ENCODE peak calls at places on chromosomes 16 and 17, in eight cellular contexts. R is thoracic aorta, C is cardiac muscle cell, Y is fibroblast of lung, S is heart right ventricle, F is hepatocyte, X is GM23338, E is A549. D is an unnamed sample. For H3K4me1, the result is how much of the 10 kb centered on the place peaks cover.

GRCh38 chr16:78890496-78890895 is 710.0 kb downstream of the MAF start:
- DNase-seq in S (no peak), Y (no peak), X (no peak), R (no peak), E (no peak), F (no peak), C (no peak), D (no peak)

GRCh38 chr17:57501016-57501415 is 244.1 kb downstream of the CCDC182 start:
- DNase-seq in C (no peak), E (no peak), X (no peak), R (no peak), Y (no peak), F (no peak), S (no peak), D (no peak)

GRCh38 chr16:72856797-72857196 is 191.1 kb downstream of the ZFHX3 start:
- DNase-seq in F (peak), Y (no peak), S (no peak), E (peak), C (peak), R (no peak), X (peak), D (no peak)

GRCh38 chr17:43437756-43438155 is 39.0 kb downstream of the ARL4D start:
- DNase-seq in F (no peak), R (no peak), S (no peak), X (no peak), E (no peak), Y (no peak), C (no peak), D (no peak)

GRCh38 chr17:37358098-37358829 is 17.5 kb upstream of the C17orf78 start:
- DNase-seq in C (peak), S (peak), F (peak), E (peak), Y (peak), R (peak), X (peak), D (peak)

GRCh38 chr16:25108054-25108453 is 3.5 kb upstream of the LCMT1 start:
- DNase-seq in R (no peak), F (no peak), Y (no peak), C (no peak), X (peak), S (no peak), E (peak), D (no peak)

GRCh38 chr17:27473748-27474609 is 17.7 kb downstream of the KSR1 start:
- DNase-seq in E (no peak), C (peak), F (peak), S (peak), Y (no peak), X (no peak), R (no peak), D (no peak)

GRCh38 chr17:50257574-50258224 is 16.6 kb upstream of the TMEM92 start:
- DNase-seq in C (no peak), E (no peak), F (peak), R (no peak), S (no peak), X (no peak), Y (no peak), D (no peak)

GRCh38 chr16:50474138-50474537 is 74.1 kb upstream of the NKD1 start:
- DNase-seq in E (no peak), C (no peak), F (no peak), R (no peak), Y (no peak), S (no peak), X (no peak), D (no peak)

GRCh38 chr16:23132921-23133532 is 16.2 kb downstream of the USP31 start:
- DNase-seq in Y (peak), E (no peak), C (peak), X (no peak), F (no peak), S (peak), R (no peak), D (no peak)

GRCh38 chr16:19071811-19072777 is 4.7 kb downstream of the COQ7 start:
- DNase-seq in X (peak), R (no peak), S (peak), C (peak), F (peak), E (peak), Y (peak), D (no peak)

GRCh38 chr17:50118076-50118827 is 11.7 kb downstream of the SAMD14 start:
- DNase-seq in R (no peak), C (no peak), E (no peak), Y (no peak), X (no peak), F (no peak), S (no peak), D (no peak)

GRCh38 chr16:13612623-13613022 is 307.3 kb upstream of the ERCC4 start:
- DNase-seq in R (no peak), S (no peak), C (no peak), Y (no peak), F (no peak), E (no peak), X (no peak), D (no peak)

GRCh38 chr16:30711712-30712111 is 12.7 kb downstream of the SRCAP start:
- DNase-seq in E (no peak), R (no peak), Y (no peak), C (no peak), F (no peak), X (no peak), S (no peak), D (no peak)

GRCh38 chr16:71954699-71955195 is 45.5 kb downstream of the PKD1L3 start:
- DNase-seq in C (no peak), S (no peak), Y (no peak), X (no peak), R (no peak), E (no peak), F (no peak), D (no peak)

DNA sequence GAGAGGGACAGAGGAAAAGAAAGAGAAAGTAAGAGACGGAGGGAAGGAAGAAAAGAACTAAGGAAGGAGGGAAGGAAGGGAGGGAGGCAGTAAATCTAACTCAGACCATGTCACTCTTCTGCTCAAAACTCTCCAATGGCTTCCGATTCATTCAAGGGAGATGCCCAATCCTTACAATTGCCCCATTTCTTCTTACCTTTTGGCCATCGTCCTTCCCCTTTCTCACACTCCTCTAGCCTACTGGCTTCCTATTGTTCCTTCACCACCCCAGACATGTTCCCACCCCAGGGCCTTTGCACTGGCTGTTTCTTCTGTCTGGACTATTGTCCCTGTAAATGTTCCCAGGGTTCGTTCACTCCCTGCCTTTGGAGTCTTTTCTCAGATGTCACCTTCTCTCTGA is 72.3 kb downstream of the TOX3 start:
- DNase-seq in X (no peak), Y (no peak), R (no peak), C (no peak), F (no peak), E (no peak), S (no peak), D (no peak)
- H3K4me3 ChIP-seq in X (no peak), Y (no peak), R (no peak), C (no peak), F (no peak), E (no peak), S (no peak), D (no peak)

GRCh38 chr16:11583889-11584565 is 2.7 kb downstream of the LITAF start:
- DNase-seq in F (no peak), R (no peak), C (no peak), X (no peak), E (peak), S (no peak), Y (no peak), D (no peak)
- H3K4me1 ChIP-seq in F (under half), R (half or more), C (under half), X (under half), E (half or more), S (under half), Y (under half), D (under half)

GRCh38 chr17:76707985-76708807 is 2.6 kb downstream of the MXRA7 start:
- DNase-seq in S (no peak), Y (no peak), E (no peak), X (peak), F (no peak), C (peak), R (no peak), D (no peak)

GRCh38 chr17:76706817-76707216 is 3.9 kb downstream of the MXRA7 start:
- DNase-seq in C (no peak), F (no peak), S (no peak), E (no peak), R (no peak), X (no peak), Y (no peak), D (no peak)

GRCh38 chr17:76701471-76701967 is 9.2 kb downstream of the MXRA7 start:
- DNase-seq in E (no peak), Y (no peak), F (no peak), C (no peak), S (no peak), R (no peak), X (no peak), D (no peak)

GRCh38 chr17:76702941-76703637 is 7.7 kb downstream of the MXRA7 start:
- DNase-seq in E (no peak), X (no peak), C (no peak), S (no peak), R (no peak), Y (no peak), F (no peak), D (no peak)

DNA sequence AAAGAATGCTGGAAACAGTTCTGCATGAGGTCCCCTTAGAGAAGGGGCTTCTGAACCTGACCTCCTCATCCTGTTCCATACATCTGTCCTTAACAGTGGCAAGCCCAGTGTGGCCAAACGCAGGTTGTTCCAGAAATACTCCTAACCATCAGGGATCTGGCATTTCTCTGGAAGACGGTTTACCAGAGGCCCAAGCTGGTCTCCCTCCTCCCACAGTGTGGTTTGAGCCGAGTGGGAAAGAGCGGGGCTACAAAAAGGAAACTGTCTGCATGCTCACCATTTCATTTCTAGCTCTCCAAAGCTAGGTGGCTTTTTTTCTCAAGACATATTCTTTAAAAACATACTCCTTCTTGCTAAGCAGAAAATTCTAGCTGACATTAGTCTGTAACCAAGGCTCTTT is 6.0 kb downstream of the MXRA7 start:
- DNase-seq in C (no peak), R (no peak), S (no peak), X (no peak), F (no peak), Y (no peak), E (no peak), D (no peak)
- H3K27ac ChIP-seq in C (no peak), R (no peak), S (peak), X (no peak), F (peak), Y (no peak), E (no peak), D (peak)

DNA sequence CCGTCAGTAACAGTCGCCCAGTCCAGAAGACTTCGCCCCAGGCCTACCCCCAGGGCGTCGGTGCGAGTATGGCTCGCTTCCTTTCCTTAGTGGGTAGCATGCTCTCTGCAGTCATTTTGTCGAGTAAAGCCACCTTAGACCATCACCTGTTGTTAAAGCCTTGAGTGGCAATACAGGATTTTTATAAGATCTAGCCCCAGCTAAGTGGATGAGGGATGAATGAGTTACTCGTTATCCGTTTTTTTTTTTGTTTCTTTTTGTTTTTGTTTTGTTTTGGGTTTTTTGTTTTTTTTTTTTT is 322 bp upstream of the KLHL11 start:
- DNase-seq in E (no peak), F (no peak), C (no peak), X (no peak), S (no peak), Y (no peak), R (no peak), D (no peak)
- H3K4me3 ChIP-seq in E (peak), F (no peak), C (peak), X (peak), S (peak), Y (peak), R (peak), D (peak)

GRCh38 chr16:8959921-8960787 is 3.6 kb downstream of the USP7 start:
- DNase-seq in Y (peak), C (peak), E (no peak), S (no peak), X (peak), F (no peak), R (no peak), D (no peak)

GRCh38 chr16:8963010-8963824 is 489 bp downstream of the USP7 start:
- DNase-seq in X (no peak), C (no peak), Y (no peak), R (no peak), S (no peak), F (peak), E (no peak), D (no peak)

GRCh38 chr16:8960788-8961109 is 3.0 kb downstream of the USP7 start:
- DNase-seq in F (no peak), E (no peak), C (no peak), X (no peak), R (no peak), Y (no peak), S (no peak), D (no peak)

GRCh38 chr16:8962393-8963009 is 1.2 kb downstream of the USP7 start:
- DNase-seq in R (no peak), C (no peak), S (no peak), Y (no peak), X (peak), E (no peak), F (peak), D (no peak)

GRCh38 chr16:8961811-8962390 is 1.8 kb downstream of the USP7 start:
- DNase-seq in S (no peak), E (no peak), X (no peak), R (no peak), Y (no peak), F (no peak), C (no peak), D (no peak)
- H3K4me1 ChIP-seq in S (under half), E (half or more), X (half or more), R (half or more), Y (under half), F (half or more), C (under half), D (under half)

GRCh38 chr17:19380551-19381284 is 2.4 kb downstream of the MAPK7 start:
- DNase-seq in E (no peak), S (no peak), C (no peak), Y (no peak), R (no peak), X (no peak), F (no peak), D (no peak)
- H3K27ac ChIP-seq in E (no peak), S (no peak), C (no peak), Y (no peak), R (no peak), X (no peak), F (no peak), D (peak)

GRCh38 chr17:44541884-44542581 is 15.3 kb upstream of the FZD2 start:
- DNase-seq in F (no peak), S (no peak), R (no peak), Y (no peak), E (no peak), X (peak), C (no peak), D (no peak)
- H3K4me3 ChIP-seq in F (no peak), S (no peak), R (no peak), Y (no peak), E (no peak), X (peak), C (no peak), D (no peak)

DNA sequence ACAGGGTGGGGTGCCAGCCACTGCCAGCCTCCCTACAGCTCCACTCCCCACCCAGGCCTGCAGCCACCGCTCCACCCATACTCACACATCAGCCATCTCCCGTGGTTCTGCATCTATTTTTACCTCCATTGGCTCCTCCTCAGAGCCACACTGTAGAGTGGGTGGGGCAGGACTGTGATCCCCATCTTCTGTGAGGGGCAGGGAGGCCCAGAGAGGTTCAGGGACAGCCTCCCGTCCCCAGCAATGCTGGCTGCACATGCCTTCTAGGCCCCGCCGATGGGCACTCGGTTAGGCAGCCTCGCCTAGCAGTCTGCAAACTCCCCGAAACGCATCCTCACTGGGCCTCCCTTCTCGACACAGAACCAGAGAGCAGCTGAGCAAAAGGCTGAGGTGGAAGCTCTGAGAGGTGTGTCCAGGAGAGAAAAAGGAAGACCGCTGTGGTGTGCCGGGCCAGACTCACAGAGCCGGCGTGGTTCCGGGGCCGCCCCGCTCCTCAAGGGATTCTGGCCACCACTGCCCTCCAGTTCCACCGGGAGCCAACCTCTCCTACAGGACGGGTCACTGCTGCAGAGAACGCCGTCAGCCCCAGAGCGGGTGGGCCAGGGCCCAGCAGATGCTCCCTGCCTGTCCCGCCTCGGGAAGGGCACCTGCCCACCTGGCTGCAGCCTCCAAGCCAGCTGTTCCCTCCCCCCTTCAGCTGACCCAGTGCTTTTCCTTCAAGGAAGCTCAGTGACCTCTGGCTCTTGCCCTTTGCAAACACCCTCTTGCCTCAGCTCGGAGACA is 71.8 kb downstream of the ABR start:
- DNase-seq in S (peak), F (no peak), X (no peak), Y (no peak), C (no peak), R (no peak), E (no peak), D (peak)
- H3K4me1 ChIP-seq in S (under half), F (under half), X (under half), Y (under half), C (half or more), R (half or more), E (under half), D (under half)

GRCh38 chr16:86519007-86519648 is 8.8 kb downstream of the FOXF1 start:
- DNase-seq in S (no peak), F (no peak), C (no peak), R (no peak), X (no peak), Y (no peak), E (no peak), D (no peak)
- H3K27ac ChIP-seq in S (no peak), F (no peak), C (no peak), R (no peak), X (no peak), Y (no peak), E (no peak), D (no peak)

GRCh38 chr16:53090271-53090590 is 35.4 kb downstream of the CHD9 start:
- DNase-seq in S (no peak), F (no peak), Y (no peak), R (no peak), X (no peak), C (no peak), E (no peak), D (no peak)
- H3K4me3 ChIP-seq in S (no peak), F (no peak), Y (no peak), R (peak), X (no peak), C (no peak), E (no peak), D (no peak)

D was measured in ascending aorta.